ENCODE peak calls at places on chromosome 13, in nine cellular contexts. L is stimulated activated CD4-positive, alpha-beta T cell treated with anti-CD3 and anti-CD28 coated beads, Interleukin-1b, Interleukin-23, amount 100 ng/mL, for 1 hour; Z is brain microvascular endothelial cell; X is NCI-H1048; W is EL; C is ELR; B is fibroblast of lung; H is AG10803; K is anterior cingulate cortex. P is an unnamed sample.

GRCh38 chr13:20814224-20814910 is 40.6 kb upstream of the EEF1AKMT1 start:
- DNase-seq in L (no peak), Z (peak), X (no peak), W (peak), C (peak), B (peak), H (peak), K (no peak), P (peak)

GRCh38 chr13:97141564-97142005 is 80.5 kb upstream of the MBNL2 start:
- DNase-seq in L (no peak), Z (peak), X (peak), W (peak), C (peak), B (peak), H (peak), K (no peak), P (peak)

GRCh38 chr13:59547950-59548349 is 615.8 kb downstream of the DIAPH3 start:
- DNase-seq in L (no peak), Z (no peak), X (no peak), W (no peak), C (no peak), B (no peak), H (no peak), K (no peak), P (no peak)

GRCh38 chr13:30862707-30863106 is 43.4 kb upstream of the MEDAG start:
- DNase-seq in L (no peak), Z (peak), X (no peak), W (no peak), C (no peak), B (no peak), H (no peak), K (no peak), P (no peak)

GRCh38 chr13:47249296-47249695 is 352.4 kb upstream of the HTR2A start:
- DNase-seq in L (no peak), Z (no peak), X (no peak), W (no peak), C (no peak), B (no peak), H (peak), K (no peak), P (no peak)

GRCh38 chr13:41587490-41587889 is 130.1 kb downstream of the RGCC start:
- DNase-seq in L (no peak), Z (no peak), X (no peak), W (no peak), C (no peak), B (no peak), H (no peak), K (no peak), P (no peak)

GRCh38 chr13:97030705-97031452 is 36.6 kb upstream of the OXGR1 start:
- DNase-seq in L (no peak), Z (peak), X (peak), W (peak), C (peak), B (peak), H (peak), K (no peak), P (peak)

GRCh38 chr13:103351035-103351828 is 285.0 kb upstream of the SLC10A2 start:
- DNase-seq in L (no peak), Z (peak), X (no peak), W (no peak), C (peak), B (peak), H (no peak), K (no peak), P (peak)

GRCh38 chr13:51453308-51453958 is 597 bp upstream of the INTS6 start:
- DNase-seq in L (peak), Z (peak), X (no peak), W (no peak), C (no peak), B (no peak), H (no peak), K (no peak), P (peak)

GRCh38 chr13:113493315-113493951 is 2.9 kb upstream of the DCUN1D2 start:
- DNase-seq in L (no peak), Z (peak), X (no peak), W (peak), C (peak), B (peak), H (peak), K (no peak), P (peak)

P was measured in HT1080.